ENCODE peak calls at places on chromosomes 12 and 14, in six cellular contexts. L, A, D, K, V and N are unnamed samples.

GRCh38 chr12:48279601-48280000 is 71.1 kb downstream of the ZNF641 start:
- DNase-seq in L (no peak), A (no peak), D (no peak), K (no peak), V (no peak), N (no peak)

GRCh38 chr12:13444076-13444475 is 247.6 kb downstream of the EMP1 start:
- DNase-seq in L (no peak), A (no peak), D (no peak), K (no peak), V (no peak), N (no peak)

GRCh38 chr12:111673503-111673902 is 12.3 kb downstream of the BRAP start:
- DNase-seq in L (no peak), A (no peak), D (no peak), K (no peak), V (no peak), N (no peak)

GRCh38 chr12:127657036-127657435 is 609.9 kb upstream of the TMEM132C start:
- DNase-seq in L (no peak), A (no peak), D (no peak), K (no peak), V (no peak), N (no peak)

GRCh38 chr12:106672308-106673085 is 89.7 kb downstream of the RFX4 start:
- DNase-seq in L (no peak), A (no peak), D (no peak), K (no peak), V (no peak), N (no peak)

GRCh38 chr12:25690996-25691864 is 138.1 kb upstream of the LMNTD1 start:
- DNase-seq in L (no peak), A (no peak), D (no peak), K (no peak), V (no peak), N (no peak)

GRCh38 chr14:104753528-104754212 is 723 bp downstream of the SIVA1 start:
- DNase-seq in L (no peak), A (no peak), D (no peak), K (no peak), V (no peak), N (no peak)

GRCh38 chr12:88812610-88813009 is 232.3 kb upstream of the KITLG start:
- DNase-seq in L (no peak), A (no peak), D (no peak), K (no peak), V (no peak), N (no peak)

GRCh38 chr14:44785096-44785495 is 176.7 kb downstream of the KLHL28 start:
- DNase-seq in L (no peak), A (no peak), D (no peak), K (no peak), V (no peak), N (no peak)

DNA sequence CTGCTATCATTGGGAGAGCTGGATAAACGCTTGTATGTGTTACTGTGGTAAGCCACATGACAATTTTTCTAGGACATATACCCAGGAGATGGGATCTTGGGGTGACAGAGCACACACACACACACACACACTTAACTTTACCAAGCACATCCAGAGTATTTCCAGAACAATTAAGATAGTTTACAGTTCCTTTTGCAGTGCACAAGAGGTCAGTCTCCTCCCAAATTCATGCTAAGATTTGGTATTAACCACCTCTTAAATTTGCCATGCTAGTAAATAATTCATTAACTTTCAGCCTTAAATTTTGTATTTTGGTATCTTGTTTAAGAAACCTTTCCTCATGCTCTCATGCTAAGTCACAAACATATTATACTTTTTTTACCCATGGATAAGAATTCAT is 33.9 kb upstream of the LIMA1 start:
- DNase-seq in L (no peak), A (no peak), D (no peak), K (no peak), V (no peak), N (no peak)
- TF ChIP-seq CTCF in L (no peak), A (no peak), D (no peak), K (no peak), V (no peak), N (no peak)

GRCh38 chr12:79006306-79006705 is 141.7 kb downstream of the SYT1 start:
- DNase-seq in L (no peak), A (no peak), D (no peak), K (no peak), V (no peak), N (no peak)
- TF ChIP-seq CTCF in L (no peak), A (peak; percentile 22), D (no peak), K (no peak), V (no peak), N (no peak)

GRCh38 chr12:83827860-83828259 is 1084.7 kb downstream of the SLC6A15 start:
- DNase-seq in L (no peak), A (no peak), D (no peak), K (no peak), V (peak; percentile 25), N (no peak)
- TF ChIP-seq CTCF in L (no peak), A (no peak), D (no peak), K (no peak), V (no peak), N (no peak)

GRCh38 chr14:95707327-95707726 is 6.6 kb downstream of the TCL1A start:
- DNase-seq in L (no peak), A (no peak), D (no peak), K (no peak), V (no peak), N (no peak)
- TF ChIP-seq CTCF in L (no peak), A (no peak), D (no peak), K (no peak), V (no peak), N (no peak)

GRCh38 chr12:22715254-22715653 is 90.3 kb downstream of the ETNK1 start:
- DNase-seq in L (no peak), A (no peak), D (no peak), K (no peak), V (no peak), N (no peak)
- TF ChIP-seq CTCF in L (no peak), A (no peak), D (no peak), K (no peak), V (no peak), N (no peak)

GRCh38 chr14:85414142-85414541 is 115.8 kb upstream of the FLRT2 start:
- DNase-seq in L (no peak), A (no peak), D (no peak), K (no peak), V (no peak), N (no peak)

GRCh38 chr14:85417396-85417795 is 112.5 kb upstream of the FLRT2 start:
- DNase-seq in L (no peak), A (no peak), D (no peak), K (no peak), V (no peak), N (no peak)

GRCh38 chr14:85416771-85417170 is 113.2 kb upstream of the FLRT2 start:
- DNase-seq in L (no peak), A (no peak), D (no peak), K (no peak), V (no peak), N (no peak)

GRCh38 chr14:85412756-85413155 is 117.2 kb upstream of the FLRT2 start:
- DNase-seq in L (no peak), A (no peak), D (no peak), K (no peak), V (no peak), N (no peak)

DNA sequence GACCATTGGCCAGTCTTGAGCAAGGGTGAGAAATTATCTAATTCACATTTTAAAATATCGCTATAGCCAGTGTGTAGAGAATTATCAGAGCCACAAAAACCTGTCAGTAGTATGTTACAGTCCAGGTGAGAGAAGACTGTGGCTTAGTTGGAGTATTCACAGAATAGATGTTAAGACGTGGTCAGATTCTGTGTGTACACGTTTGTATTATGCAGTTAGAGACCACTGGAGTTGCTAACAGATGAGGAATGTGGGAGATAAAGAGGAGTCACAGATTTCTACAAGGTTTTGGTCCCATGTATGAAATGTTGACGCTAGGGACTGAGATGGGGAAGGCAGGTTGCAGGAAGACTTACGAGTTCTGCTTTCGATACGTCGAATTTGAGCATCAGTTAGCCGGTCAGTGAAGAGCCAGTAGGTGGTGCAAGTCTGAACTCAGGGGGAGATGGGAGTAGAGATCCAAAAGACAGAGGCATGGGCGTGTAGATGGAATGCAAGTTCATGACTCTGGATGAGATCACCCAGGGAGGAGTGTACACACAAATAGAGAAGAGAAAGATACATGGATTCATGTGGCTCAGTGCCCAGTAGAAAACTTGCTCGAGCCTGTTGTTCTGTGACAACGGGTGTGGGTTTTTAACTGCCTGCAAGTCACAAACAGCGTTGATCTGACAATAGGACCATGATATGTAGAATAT is 114.8 kb upstream of the FLRT2 start:
- DNase-seq in L (peak; percentile 24), A (no peak), D (peak; percentile 68), K (peak; percentile 75), V (peak; percentile 17), N (no peak)
- TF ChIP-seq CTCF in L (no peak), A (no peak), D (no peak), K (peak; percentile 47), V (no peak), N (no peak)

DNA sequence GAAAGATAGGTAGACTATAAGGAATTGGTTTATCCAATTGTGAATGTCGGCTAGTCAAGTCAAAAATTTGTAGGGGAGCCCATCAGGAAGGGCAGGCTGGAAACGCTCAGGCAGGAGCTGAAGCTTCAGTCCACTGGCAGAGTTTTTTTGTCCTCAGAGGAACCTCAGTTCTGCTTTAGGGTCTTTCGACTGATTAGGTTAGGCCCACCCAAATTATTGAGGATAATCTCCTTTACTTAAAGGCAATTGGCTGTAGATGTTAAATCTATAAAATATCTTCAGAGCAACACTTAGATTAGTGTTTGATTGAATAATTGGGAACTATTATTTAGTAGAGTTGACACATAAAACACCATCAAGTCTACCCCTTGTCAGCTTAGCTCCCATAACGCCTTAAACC is 105.5 kb upstream of the ARHGAP5 start:
- DNase-seq in L (no peak), A (no peak), D (no peak), K (no peak), V (no peak), N (no peak)
- TF ChIP-seq CTCF in L (no peak), A (no peak), D (no peak), K (no peak), V (no peak), N (no peak)